ENCODE peak calls at places on chromosomes 11 and 22, in eight cellular contexts. Y is IMR-90, D is GM23338, B is cardiac muscle cell, J is colonic mucosa, Q is heart left ventricle, S is tibial artery, A is neural progenitor cell. X is an unnamed sample.

GRCh38 chr11:113977701-113978100 is 2.8 kb downstream of the HTR3A start:
- DNase-seq in Q (no peak), D (no peak), J (no peak), Y (no peak), B (no peak), S (no peak), A (no peak), X (no peak)

GRCh38 chr11:118142809-118143208 is 9.8 kb downstream of the SCN4B start:
- DNase-seq in S (no peak), J (no peak), B (no peak), Y (no peak), A (no peak), Q (no peak), D (no peak), X (no peak)

GRCh38 chr11:13233173-13233572 is 44.4 kb upstream of the BMAL1 start:
- DNase-seq in S (no peak), D (no peak), Y (no peak), J (no peak), Q (no peak), B (no peak), A (no peak), X (no peak)

GRCh38 chr11:45920531-45921477 is 1.7 kb upstream of the LARGE2 start:
- DNase-seq in Y (no peak), J (no peak), B (no peak), S (peak), D (no peak), Q (no peak), A (peak), X (no peak)

GRCh38 chr11:35907648-35908431 is 36.0 kb upstream of the LDLRAD3 start:
- DNase-seq in B (no peak), A (no peak), Q (no peak), Y (peak), D (no peak), J (no peak), S (no peak), X (peak)

GRCh38 chr22:24105018-24105360 is 76.3 kb upstream of the SUSD2 start:
- DNase-seq in S (peak), Y (peak), J (no peak), D (no peak), A (no peak), B (no peak), Q (no peak), X (peak)

GRCh38 chr11:1092145-1092670 is 17.5 kb downstream of the MUC2 start:
- DNase-seq in D (no peak), S (no peak), J (no peak), A (no peak), Y (no peak), Q (no peak), B (no peak), X (no peak)

GRCh38 chr22:29023172-29023796 is 38.3 kb downstream of the C22orf31 start:
- DNase-seq in Y (no peak), Q (no peak), B (peak), D (no peak), S (no peak), J (no peak), A (no peak), X (no peak)

GRCh38 chr11:47667555-47667954 is 25.2 kb upstream of the MTCH2 start:
- DNase-seq in Y (peak), A (no peak), J (no peak), Q (no peak), D (no peak), S (no peak), B (no peak), X (no peak)

GRCh38 chr11:102653744-102654291 is 28.7 kb upstream of the MMP20 start:
- DNase-seq in J (no peak), S (no peak), Y (peak), B (no peak), Q (no peak), D (no peak), A (no peak), X (no peak)

GRCh38 chr11:60978546-60979380 is 7.3 kb downstream of the CD6 start:
- DNase-seq in B (no peak), D (no peak), Q (no peak), J (no peak), Y (no peak), A (no peak), S (no peak), X (no peak)

GRCh38 chr11:86660011-86660595 is 12.3 kb downstream of the ME3 start:
- DNase-seq in A (no peak), Q (no peak), J (no peak), Y (peak), S (no peak), B (no peak), D (no peak), X (peak)

GRCh38 chr22:28245579-28246224 is 326.6 kb upstream of the PITPNB start:
- DNase-seq in Y (no peak), B (no peak), J (no peak), Q (no peak), D (no peak), S (no peak), A (no peak), X (no peak)

GRCh38 chr11:39374963-39375698 is 2084.3 kb downstream of the LRRC4C start:
- DNase-seq in Q (no peak), J (no peak), D (peak), A (peak), B (peak), Y (peak), S (no peak), X (peak)

GRCh38 chr11:112881461-112881860 is 79.8 kb upstream of the NCAM1 start:
- DNase-seq in Q (peak), J (peak), B (peak), D (peak), S (peak), Y (no peak), A (peak), X (peak)

GRCh38 chr11:19525276-19525675 is 187.4 kb upstream of the NAV2 start:
- DNase-seq in D (no peak), A (no peak), J (no peak), Y (no peak), S (no peak), Q (no peak), B (no peak), X (no peak)

GRCh38 chr11:96063886-96064285 is 140.0 kb upstream of the MTMR2 start:
- DNase-seq in Y (no peak), S (no peak), Q (no peak), D (no peak), J (no peak), A (no peak), B (no peak), X (no peak)

GRCh38 chr22:50252081-50253045 is 1.3 kb upstream of the HDAC10 start:
- DNase-seq in J (peak), A (peak), S (peak), Q (peak), B (peak), Y (peak), D (peak), X (peak)
- H3K4me3 ChIP-seq in J (no peak), A (no peak), S (peak), Q (peak), B (no peak), Y (no peak), D (peak), X (no peak)

GRCh38 chr11:72451836-72452376 is 17.6 kb upstream of the CLPB start:
- DNase-seq in Y (no peak), A (no peak), Q (no peak), J (no peak), S (no peak), B (no peak), D (no peak), X (no peak)

GRCh38 chr11:72456651-72457050 is 22.3 kb upstream of the CLPB start:
- DNase-seq in Y (no peak), Q (no peak), J (no peak), S (no peak), A (no peak), D (no peak), B (no peak), X (no peak)

GRCh38 chr11:72460091-72460647 is 25.8 kb upstream of the CLPB start:
- DNase-seq in D (no peak), S (no peak), Q (no peak), J (no peak), Y (no peak), A (no peak), B (no peak), X (no peak)

GRCh38 chr11:72454791-72455190 is 20.5 kb upstream of the CLPB start:
- DNase-seq in Y (no peak), J (no peak), D (peak), Q (no peak), B (no peak), S (no peak), A (peak), X (no peak)
- TF ChIP-seq CTCF in Y (no peak), J (no peak), D (peak), Q (no peak), B (peak), S (no peak), A (peak), X (no peak)

GRCh38 chr11:72821920-72822799 is 7.9 kb downstream of the ATG16L2 start:
- DNase-seq in Q (peak), S (peak), Y (peak), D (peak), B (peak), J (peak), A (peak), X (peak)

GRCh38 chr11:72820439-72821139 is 6.4 kb downstream of the ATG16L2 start:
- DNase-seq in B (no peak), Y (no peak), Q (no peak), J (no peak), D (no peak), A (no peak), S (no peak), X (no peak)

GRCh38 chr11:72818971-72819370 is 4.8 kb downstream of the ATG16L2 start:
- DNase-seq in Y (peak), D (no peak), Q (no peak), B (no peak), S (no peak), A (no peak), J (no peak), X (no peak)

GRCh38 chr11:72823105-72823804 is 9.0 kb downstream of the ATG16L2 start:
- DNase-seq in Q (no peak), A (no peak), J (no peak), S (no peak), D (no peak), Y (no peak), B (no peak), X (no peak)

DNA sequence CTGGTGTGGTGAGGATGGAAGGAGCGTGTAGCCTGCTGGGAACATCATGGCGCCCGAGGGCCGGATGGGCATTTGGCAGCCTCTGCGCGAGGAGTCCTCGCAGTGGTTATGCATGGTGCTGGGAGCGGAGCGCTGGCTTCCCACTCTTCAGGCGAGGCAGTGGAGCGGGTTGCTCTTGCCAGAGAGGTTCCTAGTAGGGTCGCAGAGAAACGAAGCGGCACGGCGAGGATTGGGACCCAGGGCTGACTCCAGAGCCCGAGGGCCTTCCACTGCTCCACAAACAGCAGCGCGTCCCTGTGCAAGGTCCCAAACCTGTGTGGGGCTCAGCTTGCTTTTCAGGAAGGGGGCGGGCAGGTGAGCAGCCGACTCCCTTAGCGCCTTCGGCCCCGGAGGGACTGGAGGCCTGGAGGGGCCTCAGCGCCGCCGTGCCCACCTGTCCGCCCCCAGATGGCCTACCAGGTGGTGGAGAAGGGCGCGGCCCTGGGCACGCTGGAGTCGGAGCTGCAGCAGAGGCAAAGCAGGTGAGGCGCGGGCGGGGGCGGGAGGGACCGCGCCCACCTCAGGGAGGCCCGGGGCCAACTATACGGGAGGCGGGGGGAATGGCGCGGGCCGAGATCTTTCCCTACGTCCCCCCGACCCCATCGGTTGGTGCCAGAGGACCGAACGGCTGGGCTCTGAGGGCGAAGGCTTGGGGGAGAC is 7.2 kb downstream of the ATG16L2 start:
- DNase-seq in S (no peak), J (peak), Q (no peak), B (no peak), D (peak), Y (no peak), A (no peak), X (no peak)
- H3K4me3 ChIP-seq in S (peak), J (peak), Q (peak), B (peak), D (peak), Y (peak), A (peak), X (peak)

GRCh38 chr11:77411717-77412441 is 62.0 kb downstream of the PAK1 start:
- DNase-seq in Y (peak), J (peak), A (peak), D (peak), S (peak), Q (peak), B (peak), X (peak)
- TF ChIP-seq CTCF in Y (peak), J (no peak), A (no peak), D (no peak), S (no peak), Q (no peak), B (no peak), X (no peak)

DNA sequence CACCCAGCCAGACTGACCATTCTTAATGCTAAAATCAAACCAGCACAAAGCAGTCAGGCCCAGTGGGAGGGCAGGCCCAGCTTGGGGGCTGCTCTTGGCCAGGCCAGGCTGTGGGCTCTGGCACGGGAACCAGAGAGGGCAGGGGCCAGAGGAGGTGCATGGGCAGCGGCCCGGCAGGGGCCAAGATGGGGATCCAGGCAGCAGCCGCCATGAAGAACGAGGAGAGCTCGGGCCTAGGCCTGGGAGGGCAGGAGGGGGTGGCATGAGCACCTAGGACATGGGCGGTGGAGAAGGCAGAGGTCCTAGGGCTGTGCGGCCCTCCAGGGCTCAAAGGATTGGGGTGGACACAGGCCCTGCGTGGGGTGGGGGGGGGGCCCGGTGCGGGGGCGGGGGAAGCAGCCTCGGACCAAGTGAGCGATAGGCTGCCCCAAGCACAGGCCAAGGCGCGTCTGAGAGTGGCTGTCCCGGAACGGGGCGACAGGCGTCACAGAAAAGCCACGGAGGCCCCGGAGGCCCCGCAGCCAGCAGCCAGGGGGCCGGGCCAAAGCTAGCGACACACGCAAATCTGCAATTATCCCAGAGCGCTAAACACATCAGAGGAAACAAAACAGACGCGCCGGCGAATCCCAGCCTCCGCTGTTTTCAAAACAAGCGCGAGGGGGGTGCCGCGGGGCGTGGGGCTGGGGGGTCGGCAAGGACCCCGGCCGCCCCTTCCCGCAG is 8.3 kb downstream of the PLXNB2 start:
- DNase-seq in D (peak), J (no peak), S (no peak), Q (no peak), B (no peak), A (peak), Y (peak), X (no peak)
- H3K4me3 ChIP-seq in D (peak), J (peak), S (peak), Q (peak), B (peak), A (peak), Y (no peak), X (no peak)

GRCh38 chr22:37995460-37995859 is 11.1 kb upstream of the SOX10 start:
- DNase-seq in Y (no peak), Q (no peak), A (no peak), S (no peak), B (no peak), D (no peak), J (no peak), X (no peak)

GRCh38 chr22:37996079-37996478 is 11.7 kb upstream of the SOX10 start:
- DNase-seq in J (no peak), B (no peak), D (no peak), S (no peak), A (no peak), Q (no peak), Y (no peak), X (no peak)

GRCh38 chr22:37998543-37998942 is 14.2 kb upstream of the SOX10 start:
- DNase-seq in Q (no peak), A (no peak), J (no peak), Y (no peak), S (no peak), B (peak), D (no peak), X (no peak)

GRCh38 chr22:37994982-37995381 is 10.6 kb upstream of the SOX10 start:
- DNase-seq in S (no peak), A (no peak), Q (no peak), D (no peak), J (no peak), B (no peak), Y (no peak), X (no peak)

GRCh38 chr22:37996515-37997246 is 12.3 kb upstream of the SOX10 start:
- DNase-seq in Q (no peak), Y (no peak), B (no peak), D (no peak), S (no peak), J (no peak), A (no peak), X (no peak)
- TF ChIP-seq CTCF in Q (no peak), Y (no peak), B (no peak), D (no peak), S (no peak), J (no peak), A (no peak), X (no peak)

DNA sequence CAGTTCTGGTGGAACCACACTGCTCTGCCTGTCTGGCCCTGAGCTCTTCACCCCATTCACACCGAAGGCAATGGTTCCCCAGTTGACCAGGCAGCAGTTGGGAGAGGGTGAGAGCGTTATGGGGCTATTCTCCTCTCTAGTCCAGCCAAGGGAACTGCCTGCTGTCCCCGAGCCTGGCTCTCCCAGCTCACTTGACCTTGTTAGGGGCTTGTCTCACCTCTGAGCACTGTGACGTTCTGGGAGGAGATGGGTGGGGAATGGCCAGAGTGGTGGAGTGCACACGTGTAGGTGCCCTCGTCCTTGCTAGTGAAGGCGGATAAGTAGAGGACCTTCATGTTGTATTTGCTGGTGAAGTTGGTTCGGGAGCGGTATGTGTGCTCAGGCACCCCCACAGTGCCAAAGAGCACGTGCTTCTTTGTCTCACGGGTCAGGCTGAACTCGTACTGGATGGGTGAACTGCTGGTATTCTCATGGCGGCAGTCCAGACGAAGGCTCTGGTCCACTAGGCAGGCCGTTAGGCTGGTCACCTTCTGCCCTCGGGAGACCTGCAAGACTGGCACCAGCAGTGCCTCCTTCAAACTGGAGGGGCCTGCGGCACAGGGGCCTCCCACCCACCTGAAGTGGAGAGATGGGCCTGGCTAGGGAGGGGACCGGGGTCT is 3.0 kb downstream of the THY1 start:
- DNase-seq in J (no peak), S (no peak), Q (no peak), A (no peak), Y (no peak), D (no peak), B (no peak), X (no peak)
- H3K4me3 ChIP-seq in J (no peak), S (no peak), Q (no peak), A (no peak), Y (no peak), D (peak), B (no peak), X (no peak)

GRCh38 chr22:39301108-39301507 is 18.3 kb downstream of the RPL3 start:
- DNase-seq in A (no peak), S (no peak), Y (no peak), D (no peak), Q (no peak), J (no peak), B (no peak), X (no peak)

GRCh38 chr22:39299829-39300178 is 19.6 kb downstream of the RPL3 start:
- DNase-seq in S (no peak), Y (no peak), D (peak), J (no peak), B (no peak), A (no peak), Q (peak), X (no peak)

GRCh38 chr22:39301926-39302325 is 17.5 kb downstream of the RPL3 start:
- DNase-seq in D (no peak), Y (no peak), A (no peak), J (no peak), B (no peak), Q (no peak), S (no peak), X (no peak)

GRCh38 chr22:39298194-39298987 is 21.0 kb downstream of the RPL3 start:
- DNase-seq in Q (no peak), S (no peak), D (no peak), J (no peak), A (no peak), Y (no peak), B (no peak), X (no peak)

DNA sequence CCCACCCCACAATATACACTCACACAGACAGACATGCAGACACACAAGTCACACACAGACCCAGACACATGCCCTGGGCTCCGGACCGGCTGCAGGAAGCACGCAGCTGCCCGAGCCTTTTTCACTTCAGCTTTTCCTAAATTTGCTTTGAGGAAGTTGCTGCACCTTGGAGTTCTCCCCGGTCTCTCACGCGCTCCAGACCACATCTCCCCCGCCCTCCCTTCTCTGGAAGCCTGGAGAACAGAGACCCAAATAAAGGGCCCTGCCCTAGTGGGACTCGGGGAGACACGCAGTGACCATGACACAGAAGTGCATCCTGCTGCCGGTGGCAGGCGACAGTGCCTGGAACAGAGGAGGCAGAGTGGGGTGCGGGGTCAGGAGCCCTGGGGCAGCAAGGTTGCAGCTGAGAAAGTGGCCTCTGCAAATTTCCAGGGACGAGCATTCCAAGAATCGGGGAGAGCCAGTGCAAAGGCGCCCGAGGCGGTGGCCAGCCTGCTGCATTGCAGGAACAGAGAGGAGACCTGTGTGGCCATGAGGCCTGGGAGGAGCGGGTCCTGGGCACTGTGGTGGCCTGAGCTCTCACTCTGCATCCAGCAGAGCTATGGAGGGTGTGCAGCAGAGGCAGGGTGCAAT is 19.1 kb downstream of the RPL3 start:
- DNase-seq in D (peak), A (no peak), Q (peak), Y (no peak), B (peak), S (peak), J (no peak), X (no peak)
- TF ChIP-seq CTCF in D (no peak), A (no peak), Q (no peak), Y (no peak), B (no peak), S (no peak), J (no peak), X (peak)

GRCh38 chr11:75554258-75555022 is 7.6 kb upstream of the SERPINH1 start:
- DNase-seq in Q (peak), Y (peak), J (peak), S (peak), A (peak), D (peak), B (peak), X (peak)
- H3K4me3 ChIP-seq in Q (peak), Y (peak), J (no peak), S (peak), A (no peak), D (no peak), B (no peak), X (peak)